ENCODE peak calls at places on chromosome 12, in six cellular contexts. C, S, U, A, H and Z are unnamed samples.

GRCh38 chr12:69351462-69352236 is 3.5 kb downstream of the LYZ start:
- DNase-seq in C (no peak), S (no peak), U (no peak), A (no peak), H (no peak), Z (no peak)

GRCh38 chr12:6956332-6956727 is 5.2 kb downstream of the PTPN6 start:
- DNase-seq in C (no peak), S (no peak), U (no peak), A (no peak), H (no peak), Z (no peak)

GRCh38 chr12:127820846-127821245 is 446.1 kb upstream of the TMEM132C start:
- DNase-seq in C (no peak), S (no peak), U (no peak), A (no peak), H (no peak), Z (no peak)

GRCh38 chr12:1946311-1946710 is 27.9 kb upstream of the CACNA2D4 start:
- DNase-seq in C (no peak), S (no peak), U (no peak), A (no peak), H (no peak), Z (no peak)

GRCh38 chr12:75526655-75527511 is 15.5 kb upstream of the KRR1 start:
- DNase-seq in C (no peak), S (no peak), U (no peak), A (peak), H (no peak), Z (peak)

GRCh38 chr12:129660961-129661360 is 242.9 kb downstream of the TMEM132D start:
- DNase-seq in C (no peak), S (no peak), U (no peak), A (no peak), H (no peak), Z (no peak)

GRCh38 chr12:105214670-105215375 is 21.2 kb downstream of the APPL2 start:
- DNase-seq in C (no peak), S (no peak), U (no peak), A (no peak), H (peak), Z (peak)

GRCh38 chr12:110186059-110186458 is 61.9 kb downstream of the IFT81 start:
- DNase-seq in C (no peak), S (no peak), U (no peak), A (no peak), H (no peak), Z (no peak)

GRCh38 chr12:68581926-68582325 is 28.8 kb upstream of the RAP1B start:
- DNase-seq in C (no peak), S (no peak), U (no peak), A (no peak), H (no peak), Z (no peak)

GRCh38 chr12:40648519-40648918 is 43.7 kb upstream of the CNTN1 start:
- DNase-seq in C (no peak), S (no peak), U (no peak), A (no peak), H (no peak), Z (no peak)

GRCh38 chr12:116319851-116320621 is 42.5 kb upstream of the MED13L start:
- DNase-seq in C (no peak), S (peak), U (peak), A (peak), H (peak), Z (no peak)

GRCh38 chr12:27852117-27852516 is 72.1 kb upstream of the MANSC4 start:
- DNase-seq in C (no peak), S (no peak), U (no peak), A (no peak), H (no peak), Z (no peak)

GRCh38 chr12:47281667-47282171 is 202.0 kb upstream of the AMIGO2 start:
- DNase-seq in C (no peak), S (no peak), U (no peak), A (no peak), H (no peak), Z (no peak)

GRCh38 chr12:22069851-22070250 is 23.8 kb downstream of the CMAS start:
- DNase-seq in C (no peak), S (no peak), U (no peak), A (no peak), H (no peak), Z (no peak)

GRCh38 chr12:10737249-10737648 is 14.1 kb upstream of the YBX3 start:
- DNase-seq in C (no peak), S (no peak), U (no peak), A (no peak), H (no peak), Z (no peak)

GRCh38 chr12:111066744-111067437 is 146.5 kb upstream of the MYL2 start:
- DNase-seq in C (no peak), S (no peak), U (no peak), A (peak), H (no peak), Z (no peak)

GRCh38 chr12:108826115-108826806 is 31.1 kb downstream of the SSH1 start:
- DNase-seq in C (no peak), S (peak), U (peak), A (peak), H (peak), Z (no peak)

GRCh38 chr12:89529738-89530137 is 3.9 kb upstream of the POC1B start:
- DNase-seq in C (peak), S (no peak), U (no peak), A (peak), H (no peak), Z (peak)

GRCh38 chr12:1612196-1612595 is 16.8 kb upstream of the WNT5B start:
- DNase-seq in C (no peak), S (no peak), U (no peak), A (no peak), H (no peak), Z (no peak)

GRCh38 chr12:91189526-91189925 is 6.9 kb upstream of the DCN start:
- DNase-seq in C (no peak), S (no peak), U (no peak), A (no peak), H (no peak), Z (no peak)

DNA sequence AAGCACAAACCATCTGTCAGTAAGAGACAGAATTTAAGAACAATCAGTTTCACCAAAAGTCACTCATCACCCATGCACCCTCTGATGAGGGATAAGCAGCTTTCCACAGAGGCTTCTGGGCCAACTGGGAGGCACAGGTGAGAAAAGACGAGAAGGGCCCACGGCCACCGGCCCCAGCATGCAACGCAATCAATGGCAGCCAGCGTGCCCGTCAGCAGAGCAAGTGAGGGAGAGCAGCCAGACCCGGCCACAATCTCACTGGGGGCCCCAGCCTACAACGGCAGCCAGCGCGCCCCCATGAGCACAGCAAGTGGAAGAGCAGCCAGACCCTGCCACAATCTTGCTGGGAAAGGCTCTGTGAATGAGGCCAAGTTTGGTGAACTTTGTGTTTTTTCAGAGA is 13.3 kb downstream of the ANKLE2 start:
- DNase-seq in C (no peak), S (no peak), U (no peak), A (no peak), H (no peak), Z (no peak)
- TF ChIP-seq POLR2A in C (no peak), S (no peak), U (no peak), A (no peak), H (no peak), Z (no peak)

GRCh38 chr12:94163850-94164249 is 15.5 kb downstream of the PLXNC1 start:
- DNase-seq in C (no peak), S (no peak), U (no peak), A (peak), H (no peak), Z (no peak)

GRCh38 chr12:94152292-94153083 is 4.1 kb downstream of the PLXNC1 start:
- DNase-seq in C (no peak), S (no peak), U (no peak), A (no peak), H (no peak), Z (peak)

GRCh38 chr12:94162108-94162507 is 13.7 kb downstream of the PLXNC1 start:
- DNase-seq in C (no peak), S (no peak), U (no peak), A (no peak), H (no peak), Z (no peak)

DNA sequence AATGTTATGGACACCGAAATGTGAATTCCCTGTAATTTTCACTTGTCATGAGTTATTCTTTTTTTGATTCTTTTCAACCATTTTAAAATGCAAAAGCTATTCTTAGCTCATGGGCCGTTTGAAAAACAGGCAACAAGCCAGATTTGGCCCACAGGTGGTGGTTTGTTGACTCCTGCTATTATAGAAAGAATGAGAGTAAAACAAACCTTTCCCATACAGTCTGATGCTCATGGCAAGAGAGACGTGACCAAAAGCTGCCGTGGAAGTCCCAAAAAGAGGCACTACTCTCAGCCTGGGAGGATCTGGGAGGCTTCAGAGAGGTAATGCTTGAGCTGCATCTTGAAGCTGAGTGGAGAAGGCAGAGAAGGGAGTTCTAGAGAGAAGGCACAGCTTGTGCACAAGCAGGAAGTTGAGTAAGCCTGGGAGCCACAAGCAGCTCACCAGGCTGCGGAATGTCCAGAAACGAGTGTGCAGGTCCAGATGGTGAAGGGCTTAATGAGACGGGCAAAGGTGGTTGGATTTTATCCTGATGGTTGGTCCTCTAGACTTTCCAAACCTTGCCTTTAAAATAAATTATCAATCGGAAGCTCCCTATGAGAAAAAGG is 9.6 kb downstream of the PLXNC1 start:
- DNase-seq in C (no peak), S (no peak), U (no peak), A (peak), H (peak), Z (no peak)
- TF ChIP-seq POLR2A in C (peak), S (no peak), U (no peak), A (no peak), H (no peak), Z (no peak)

GRCh38 chr12:50527086-50527726 is 22.4 kb downstream of the DIP2B start:
- DNase-seq in C (no peak), S (no peak), U (no peak), A (no peak), H (no peak), Z (peak)
- TF ChIP-seq POLR2A in C (no peak), S (no peak), U (no peak), A (no peak), H (no peak), Z (no peak)

GRCh38 chr12:45269407-45269741 is 53.5 kb downstream of the ANO6 start:
- DNase-seq in C (no peak), S (no peak), U (no peak), A (no peak), H (no peak), Z (no peak)

GRCh38 chr12:45273717-45274271 is 57.9 kb downstream of the ANO6 start:
- DNase-seq in C (no peak), S (peak), U (peak), A (no peak), H (no peak), Z (peak)

GRCh38 chr12:45263587-45263986 is 47.7 kb downstream of the ANO6 start:
- DNase-seq in C (no peak), S (no peak), U (no peak), A (no peak), H (no peak), Z (no peak)

DNA sequence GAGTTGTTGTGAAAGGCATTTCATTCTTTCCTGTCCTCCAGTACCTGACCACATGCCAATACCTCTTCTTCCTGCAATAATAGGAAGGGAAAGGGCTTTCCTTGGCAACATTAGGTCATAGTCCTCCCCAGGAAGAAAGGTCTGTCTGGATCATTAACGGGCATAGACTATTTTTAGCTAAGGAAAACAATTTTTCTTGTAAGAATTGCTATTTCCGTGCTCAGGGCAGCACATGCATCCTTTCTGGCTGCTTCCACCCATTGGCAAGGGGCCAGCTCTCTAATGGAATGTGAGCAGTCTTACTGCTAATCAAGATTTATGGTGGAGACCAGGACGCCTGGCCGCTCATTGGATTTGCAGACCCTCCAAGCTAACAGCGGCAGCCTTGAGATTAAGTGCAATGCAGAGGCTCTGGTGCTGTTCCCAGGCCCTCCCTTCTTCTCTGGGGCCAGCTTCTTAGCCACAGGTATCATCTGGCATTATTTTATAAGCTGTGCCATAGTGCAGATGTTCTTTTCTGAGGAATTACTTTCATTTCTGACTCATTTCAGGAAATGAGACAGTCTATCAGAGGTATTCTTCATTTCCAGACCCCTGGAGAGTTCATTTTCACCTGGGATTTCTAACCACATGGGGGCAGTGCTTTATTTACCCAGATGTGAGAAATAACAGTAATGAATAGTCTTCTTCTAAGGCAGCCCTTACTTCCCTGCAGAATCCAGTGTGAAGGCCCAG is 52.9 kb downstream of the ANO6 start:
- DNase-seq in C (no peak), S (peak), U (peak), A (peak), H (peak), Z (peak)
- TF ChIP-seq POLR2A in C (no peak), S (no peak), U (no peak), A (no peak), H (no peak), Z (no peak)

DNA sequence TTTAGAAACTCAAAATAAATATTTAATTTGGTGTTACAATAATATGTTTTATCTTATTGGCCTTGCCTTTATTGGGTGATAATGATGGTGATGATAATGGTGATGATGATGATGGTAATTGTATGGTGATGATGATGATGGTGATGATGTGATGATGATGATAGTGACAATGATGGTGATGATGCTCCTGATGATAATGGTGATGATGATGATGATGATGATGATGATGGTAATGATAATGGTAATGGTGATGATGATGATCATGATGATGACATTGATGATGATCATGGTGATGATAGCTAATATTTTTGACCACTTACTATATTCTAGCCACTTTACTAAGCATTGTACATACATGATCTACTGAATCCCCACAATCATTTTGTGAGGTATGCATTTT is 1548.6 kb upstream of the TMEM132C start:
- DNase-seq in C (no peak), S (no peak), U (no peak), A (no peak), H (no peak), Z (no peak)
- TF ChIP-seq POLR2A in C (no peak), S (no peak), U (no peak), A (no peak), H (no peak), Z (no peak)

GRCh38 chr12:124916370-124917134 is 2.1 kb upstream of the UBC start:
- DNase-seq in C (no peak), S (peak), U (peak), A (peak), H (peak), Z (peak)

GRCh38 chr12:124915249-124916236 is 1.1 kb upstream of the UBC start:
- DNase-seq in C (no peak), S (peak), U (no peak), A (no peak), H (peak), Z (peak)

GRCh38 chr12:124919646-124920352 is 5.3 kb upstream of the UBC start:
- DNase-seq in C (no peak), S (no peak), U (peak), A (peak), H (no peak), Z (no peak)

GRCh38 chr12:124917841-124918621 is 3.6 kb upstream of the UBC start:
- DNase-seq in C (no peak), S (no peak), U (no peak), A (peak), H (no peak), Z (peak)

DNA sequence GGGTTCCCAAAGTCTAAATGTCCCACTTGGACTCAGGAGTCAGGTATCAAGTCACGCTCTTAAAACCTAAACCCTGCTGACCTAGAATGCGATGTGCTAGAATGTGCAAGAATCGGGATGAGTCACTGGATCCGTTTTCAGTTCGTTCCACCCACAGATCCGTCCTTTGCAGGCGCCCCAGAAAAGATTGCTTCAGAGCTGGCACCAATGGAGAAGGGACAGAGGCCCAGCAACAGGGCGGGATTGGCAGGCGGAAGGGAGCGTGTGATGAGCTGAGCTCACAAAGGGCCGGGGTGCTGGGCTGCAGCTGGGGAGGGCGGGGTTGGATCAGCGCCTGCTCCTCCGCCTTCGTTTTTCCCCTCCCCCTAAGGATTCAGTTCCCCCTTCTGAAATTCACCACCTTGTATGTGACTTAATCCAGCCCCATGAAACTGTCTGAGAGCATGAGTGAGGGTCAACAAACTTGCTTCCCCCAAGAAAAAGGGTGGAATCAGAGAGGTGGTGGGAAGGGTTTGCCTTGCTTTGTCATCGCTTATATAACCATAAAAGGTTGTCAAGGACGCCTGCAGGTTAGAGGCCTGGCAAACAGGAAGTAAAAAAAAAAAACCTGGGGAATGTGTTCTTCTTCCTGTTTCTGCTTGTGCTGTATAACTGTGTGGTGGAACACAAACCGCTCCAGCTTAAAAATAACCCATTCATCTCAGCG is 2.8 kb upstream of the UBC start:
- DNase-seq in C (no peak), S (peak), U (peak), A (peak), H (peak), Z (peak)
- TF ChIP-seq POLR2A in C (peak), S (no peak), U (peak), A (peak), H (peak), Z (peak)

GRCh38 chr12:53380797-53381738 is 1.1 kb downstream of the SP1 start:
- DNase-seq in C (no peak), S (no peak), U (no peak), A (peak), H (peak), Z (no peak)

GRCh38 chr12:53378705-53379388 is 1.1 kb upstream of the SP1 start:
- DNase-seq in C (no peak), S (no peak), U (no peak), A (peak), H (no peak), Z (no peak)

GRCh38 chr12:53380104-53380796 is at the start of gene SP1:
- DNase-seq in C (peak), S (peak), U (peak), A (peak), H (peak), Z (peak)

GRCh38 chr12:53378222-53378621 is 1.8 kb upstream of the SP1 start:
- DNase-seq in C (no peak), S (no peak), U (no peak), A (no peak), H (no peak), Z (no peak)

DNA sequence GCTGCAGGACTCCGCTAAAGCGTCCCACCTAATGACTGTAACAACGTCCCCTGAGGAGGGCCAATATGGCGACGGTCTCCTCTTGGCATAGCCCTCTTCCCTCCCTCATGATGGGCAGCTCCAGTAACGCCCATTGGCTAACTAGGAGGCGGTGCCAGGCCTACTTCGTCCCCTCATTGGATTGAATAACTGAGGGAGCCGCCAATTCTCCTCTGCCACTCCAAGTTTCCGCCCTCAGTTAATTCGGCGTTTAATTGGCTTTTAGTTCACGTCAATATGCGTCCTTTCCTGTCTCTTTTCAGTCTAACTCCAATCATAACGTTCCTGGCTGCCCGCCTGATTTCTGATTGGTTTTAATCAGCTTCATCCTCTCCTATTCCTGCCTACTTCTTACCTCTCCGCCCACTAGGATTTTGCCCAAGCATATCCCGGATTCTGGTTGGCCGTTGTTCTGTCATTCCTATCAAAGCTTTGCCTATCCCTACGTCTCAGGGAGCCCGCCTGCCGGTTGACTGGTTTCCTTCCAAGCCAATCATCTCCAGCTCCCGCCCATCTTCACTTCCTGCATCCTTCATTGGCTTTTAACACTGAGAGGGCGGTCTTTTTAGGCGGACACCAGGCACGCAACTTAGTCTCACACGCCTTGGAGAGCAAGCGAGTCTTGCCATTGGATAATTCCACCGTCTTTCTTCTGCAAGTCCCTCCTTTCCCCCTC is 430 bp upstream of the SP1 start:
- DNase-seq in C (peak), S (peak), U (peak), A (peak), H (peak), Z (peak)
- TF ChIP-seq POLR2A in C (peak), S (peak), U (peak), A (peak), H (peak), Z (no peak)

GRCh38 chr12:20028033-20028432 is 340.3 kb upstream of the PDE3A start:
- DNase-seq in C (no peak), S (no peak), U (no peak), A (no peak), H (no peak), Z (no peak)

GRCh38 chr12:20030847-20031246 is 337.5 kb upstream of the PDE3A start:
- DNase-seq in C (no peak), S (no peak), U (no peak), A (no peak), H (no peak), Z (no peak)
- TF ChIP-seq POLR2A in C (no peak), S (no peak), U (no peak), A (no peak), H (no peak), Z (no peak)

GRCh38 chr12:48929551-48929950 is 4.3 kb upstream of the FKBP11 start:
- DNase-seq in C (no peak), S (no peak), U (no peak), A (no peak), H (no peak), Z (no peak)
- TF ChIP-seq POLR2A in C (no peak), S (no peak), U (no peak), A (no peak), H (no peak), Z (no peak)